ENCODE peak calls at places on chromosomes 7 and 10, in six cellular contexts. Z, P, J, Y, S and X are unnamed samples.

GRCh38 chr10:21134645-21135395 is 237.7 kb upstream of the NEBL start:
- DNase-seq in Z (no peak), P (no peak), J (no peak), Y (no peak), S (peak; percentile 91), X (no peak)

GRCh38 chr7:50812847-50813475 is 30.3 kb upstream of the GRB10 start:
- DNase-seq in Z (no peak), P (peak; percentile 89), J (no peak), Y (no peak), S (peak; percentile 80), X (peak; percentile 88)

GRCh38 chr7:30688718-30689221 is 6.5 kb upstream of the CRHR2 start:
- DNase-seq in Z (no peak), P (no peak), J (peak; percentile 36), Y (no peak), S (no peak), X (no peak)

GRCh38 chr10:99555371-99556224 is 22.9 kb downstream of the NKX2-3 start:
- DNase-seq in Z (no peak), P (no peak), J (peak; percentile 59), Y (no peak), S (peak; percentile 19), X (no peak)

GRCh38 chr10:129833988-129834387 is 130.1 kb downstream of the EBF3 start:
- DNase-seq in Z (no peak), P (no peak), J (no peak), Y (no peak), S (no peak), X (no peak)

GRCh38 chr7:70693690-70694356 is 438.1 kb upstream of the GALNT17 start:
- DNase-seq in Z (peak; percentile 87), P (peak; percentile 45), J (peak; percentile 70), Y (peak; percentile 16), S (peak; percentile 46), X (peak; percentile 75)

GRCh38 chr10:102780246-102780645 is 36.5 kb downstream of the WBP1L start:
- DNase-seq in Z (no peak), P (peak; percentile 50), J (no peak), Y (no peak), S (peak; percentile 88), X (no peak)

GRCh38 chr7:94877731-94878670 is 29.4 kb upstream of the PPP1R9A start:
- DNase-seq in Z (no peak), P (no peak), J (no peak), Y (no peak), S (no peak), X (no peak)

GRCh38 chr10:118332247-118332646 is 9.9 kb downstream of the FAM204A start:
- DNase-seq in Z (no peak), P (no peak), J (no peak), Y (no peak), S (no peak), X (no peak)

GRCh38 chr10:120017731-120018130 is 125.2 kb downstream of the SEC23IP start:
- DNase-seq in Z (no peak), P (no peak), J (no peak), Y (no peak), S (no peak), X (no peak)

GRCh38 chr7:131865911-131866310 is 309.5 kb upstream of the PODXL start:
- DNase-seq in Z (no peak), P (no peak), J (no peak), Y (no peak), S (no peak), X (no peak)

GRCh38 chr10:91514684-91515253 is 104.6 kb downstream of the HECTD2 start:
- DNase-seq in Z (no peak), P (no peak), J (no peak), Y (no peak), S (no peak), X (no peak)

GRCh38 chr7:33108591-33108930 is 643 bp downstream of the RP9 start:
- DNase-seq in Z (no peak), P (peak; percentile 29), J (no peak), Y (no peak), S (no peak), X (no peak)